ENCODE peak calls at places on chromosomes 3 and 15, in four cellular contexts. N is K562, F is IMR-90, W is endothelial cell of umbilical vein. H is an unnamed sample.
A peak's percentile ranks its signal among the peaks of the same experiment; 100 is the strongest.

GRCh38 chr3:178083906-178084823 is 452.1 kb upstream of the KCNMB2 start:
- DNase-seq in N (peak; percentile 34), F (no peak), W (peak; percentile 78), H (no peak)

GRCh38 chr3:128073807-128074206 is 21.6 kb downstream of the SEC61A1 start:
- DNase-seq in N (no peak), F (no peak), W (peak; percentile 84), H (no peak)

GRCh38 chr15:90030376-90030775 is 29.3 kb downstream of the ZNF710 start:
- DNase-seq in N (no peak), F (no peak), W (no peak), H (no peak)

GRCh38 chr15:78778422-78778821 is 32.8 kb downstream of the ADAMTS7 start:
- DNase-seq in N (no peak), F (no peak), W (no peak), H (no peak)

GRCh38 chr3:26757978-26758377 is 135.4 kb downstream of the LRRC3B start:
- DNase-seq in N (no peak), F (no peak), W (no peak), H (no peak)

GRCh38 chr3:196514350-196514716 is 813 bp downstream of the SMCO1 start:
- DNase-seq in N (no peak), F (no peak), W (no peak), H (no peak)

GRCh38 chr15:93168913-93169312 is 79.9 kb upstream of the RGMA start:
- DNase-seq in N (no peak), F (no peak), W (no peak), H (no peak)

GRCh38 chr3:16841354-16841753 is 43.4 kb upstream of the PLCL2 start:
- DNase-seq in N (no peak), F (no peak), W (no peak), H (no peak)

GRCh38 chr3:144289057-144289456 is 317.4 kb downstream of the DIPK2A start:
- DNase-seq in N (no peak), F (no peak), W (no peak), H (no peak)

GRCh38 chr15:55999635-56000034 is 6.2 kb upstream of the NEDD4 start:
- DNase-seq in N (no peak), F (peak; percentile 32), W (no peak), H (no peak)

GRCh38 chr15:99721104-99721778 is 12.0 kb downstream of the LYSMD4 start:
- DNase-seq in N (no peak), F (no peak), W (no peak), H (no peak)

GRCh38 chr15:85588657-85589056 is 206.1 kb downstream of the KLHL25 start:
- DNase-seq in N (no peak), F (peak; percentile 65), W (no peak), H (no peak)

GRCh38 chr3:167787440-167787839 is 51.9 kb downstream of the SERPINI1 start:
- DNase-seq in N (no peak), F (no peak), W (no peak), H (no peak)

GRCh38 chr3:56366641-56366984 is 101.7 kb downstream of the ERC2 start:
- DNase-seq in N (no peak), F (no peak), W (no peak), H (no peak)

GRCh38 chr15:65998486-65998885 is 129.2 kb downstream of the RAB11A start:
- DNase-seq in N (no peak), F (no peak), W (no peak), H (no peak)

GRCh38 chr3:159861369-159861987 is 127.2 kb upstream of the IL12A start:
- DNase-seq in N (no peak), F (no peak), W (peak; percentile 71), H (peak; percentile 68)

GRCh38 chr3:108001457-108001856 is 89.4 kb downstream of the CD47 start:
- DNase-seq in N (no peak), F (peak; percentile 34), W (no peak), H (no peak)

GRCh38 chr3:59522550-59522949 is 472.7 kb upstream of the CFAP20DC start:
- DNase-seq in N (no peak), F (no peak), W (no peak), H (no peak)

GRCh38 chr3:65883614-65884013 is 155.1 kb downstream of the MAGI1 start:
- DNase-seq in N (no peak), F (peak; percentile 52), W (peak; percentile 68), H (no peak)

GRCh38 chr3:124486324-124486723 is 243.9 kb upstream of the UMPS start:
- DNase-seq in N (no peak), F (no peak), W (no peak), H (no peak)

GRCh38 chr15:92845109-92845508 is 55.0 kb upstream of the CHD2 start:
- DNase-seq in N (no peak), F (peak; percentile 58), W (peak; percentile 81), H (peak; percentile 74)

GRCh38 chr3:141529256-141530132 is 42.7 kb downstream of the RASA2 start:
- DNase-seq in N (no peak), F (no peak), W (no peak), H (no peak)

GRCh38 chr15:71060983-71061382 is 54.3 kb upstream of the THSD4 start:
- DNase-seq in N (no peak), F (peak; percentile 49), W (no peak), H (no peak)

GRCh38 chr15:36370735-36371115 is 208.7 kb upstream of the CDIN1 start:
- DNase-seq in N (no peak), F (peak; percentile 88), W (peak; percentile 57), H (no peak)

GRCh38 chr3:49761661-49762060 is 24.7 kb downstream of the IP6K1 start:
- DNase-seq in N (no peak), F (no peak), W (no peak), H (no peak)

GRCh38 chr3:100928638-100929428 is 64.4 kb downstream of the ABI3BP start:
- DNase-seq in N (no peak), F (peak; percentile 95), W (peak; percentile 32), H (no peak)

GRCh38 chr15:51759557-51760070 is 8.2 kb downstream of the TMOD2 start:
- DNase-seq in N (peak; percentile 35), F (peak; percentile 97), W (no peak), H (no peak)

GRCh38 chr3:16515885-16516420 is 2.5 kb upstream of the RFTN1 start:
- DNase-seq in N (no peak), F (no peak), W (no peak), H (no peak)

GRCh38 chr15:92668620-92669019 is 13.0 kb upstream of the FAM174B start:
- DNase-seq in N (no peak), F (no peak), W (no peak), H (no peak)

GRCh38 chr3:48408823-48409281 is 21.0 kb downstream of the PLXNB1 start:
- DNase-seq in N (no peak), F (no peak), W (no peak), H (no peak)

GRCh38 chr3:62109534-62109933 is 263.8 kb downstream of the FEZF2 start:
- DNase-seq in N (no peak), F (peak; percentile 96), W (no peak), H (no peak)

GRCh38 chr15:76996526-76997401 is 1.8 kb downstream of the PSTPIP1 start:
- DNase-seq in N (no peak), F (peak; percentile 27), W (peak; percentile 60), H (no peak)

GRCh38 chr3:145798691-145799550 is 362.1 kb downstream of the PLOD2 start:
- DNase-seq in N (no peak), F (no peak), W (no peak), H (no peak)

GRCh38 chr3:112767177-112767576 is 79.5 kb downstream of the CD200R1L start:
- DNase-seq in N (no peak), F (no peak), W (no peak), H (peak; percentile 24)

GRCh38 chr3:111285691-111286090 is 214.1 kb downstream of the NECTIN3 start:
- DNase-seq in N (no peak), F (no peak), W (no peak), H (no peak)

GRCh38 chr3:138460536-138461205 is 26.3 kb downstream of the ESYT3 start:
- DNase-seq in N (no peak), F (no peak), W (no peak), H (no peak)

DNA sequence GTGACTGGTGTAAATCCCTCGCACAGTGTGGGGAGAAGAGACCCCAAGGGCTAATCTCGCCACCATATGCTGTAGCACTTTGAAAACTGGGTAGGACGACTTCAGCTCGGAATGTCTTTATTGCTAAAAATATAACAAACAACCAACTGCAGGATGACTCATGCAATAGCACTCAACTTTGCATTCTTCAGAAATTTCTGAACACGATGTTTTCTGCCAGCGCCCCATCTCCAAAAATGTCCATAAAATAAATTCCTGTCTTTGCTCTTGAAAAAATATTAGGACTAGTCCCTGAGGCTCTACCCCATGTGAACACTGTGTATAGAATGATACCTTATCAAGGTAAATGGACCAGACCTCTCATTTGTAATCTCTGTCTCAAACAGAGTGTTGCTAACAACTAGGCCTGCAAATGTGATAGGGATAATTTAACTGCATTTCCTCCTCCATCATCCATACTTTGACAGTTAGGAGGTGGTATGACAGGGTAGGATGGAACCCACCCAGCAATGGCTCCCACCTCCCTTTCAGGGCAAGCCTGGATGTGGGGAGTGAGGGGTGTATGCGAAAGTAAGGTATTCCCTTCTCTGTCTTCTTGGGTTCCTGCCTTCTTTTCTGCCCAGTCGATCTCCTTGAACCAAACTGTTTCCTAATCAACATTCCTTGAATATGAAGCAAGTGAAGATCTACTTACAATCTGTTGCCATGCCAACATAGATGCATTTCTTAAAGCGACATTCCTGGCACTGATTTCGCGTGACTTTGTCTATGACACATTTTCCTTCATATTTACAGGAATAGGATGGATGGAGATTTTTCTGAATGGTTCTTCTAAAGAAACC is 201.1 kb downstream of the NR1D2 start:
- DNase-seq in N (no peak), F (peak; percentile 90), W (no peak), H (no peak)
- TF ChIP-seq FOS in N (no peak), F (peak; percentile 90), W (no peak), H (no peak)

GRCh38 chr15:50137330-50137761 is 18.3 kb upstream of the ATP8B4 start:
- DNase-seq in N (peak; percentile 36), F (peak; percentile 99), W (peak; percentile 13), H (no peak)
- TF ChIP-seq FOS in N (peak; percentile 82), F (peak; percentile 98), W (peak; percentile 67), H (no peak)

GRCh38 chr3:66989241-66989640 is 8.9 kb upstream of the KBTBD8 start:
- DNase-seq in N (no peak), F (no peak), W (no peak), H (no peak)
- TF ChIP-seq FOS in N (no peak), F (no peak), W (no peak), H (no peak)

DNA sequence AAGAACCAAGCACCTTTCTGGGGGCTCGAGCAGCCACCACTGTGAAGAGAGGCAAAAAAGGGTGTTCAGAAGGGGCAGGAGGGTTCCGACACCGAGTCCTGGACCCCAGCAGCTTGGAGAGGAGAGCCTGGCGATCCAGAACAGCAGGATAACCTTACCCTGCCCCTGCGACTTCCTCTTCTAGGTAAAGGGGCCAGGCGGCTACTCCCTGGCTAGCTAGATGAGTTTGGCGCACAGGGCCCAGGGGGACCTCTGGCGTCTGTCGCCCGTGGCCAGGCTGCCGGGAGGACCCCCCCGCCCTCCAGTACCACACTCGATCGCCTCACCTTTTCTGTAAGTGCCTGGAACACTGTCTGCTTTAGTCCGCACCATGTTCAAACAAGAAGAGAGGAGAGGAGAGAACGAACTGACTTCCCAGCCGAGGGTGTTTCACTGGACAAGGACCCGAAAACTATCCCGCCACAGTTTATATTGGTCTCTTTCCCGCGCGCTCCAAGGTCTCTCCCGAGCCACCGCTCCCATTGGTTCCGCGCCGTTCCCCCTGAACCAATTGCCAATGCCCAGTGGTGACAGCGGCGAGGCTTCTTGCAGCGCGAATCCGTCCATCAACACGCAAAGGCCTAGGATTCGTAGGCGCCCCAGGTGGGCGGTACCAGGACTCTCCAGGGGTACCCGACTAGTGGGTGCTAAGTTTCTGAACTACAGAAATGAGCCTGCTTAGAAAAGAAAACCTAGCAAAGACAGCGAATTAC is at the start of gene PCLAF:
- DNase-seq in N (peak; percentile 82), F (peak; percentile 94), W (peak; percentile 97), H (peak; percentile 88)
- TF ChIP-seq FOS in N (peak; percentile 97), F (peak; percentile 65), W (no peak), H (peak; percentile 89)

H was measured in GM12878.